ENCODE peak calls at places on chromosome 10, in nine cellular contexts. X, P, K, Z, M, Q, F, D and O are unnamed samples.
A peak's percentile ranks its signal among the peaks of the same experiment; 100 is the strongest.

GRCh38 chr10:84188815-84189214 is 5.5 kb upstream of the CDHR1 start:
- DNase-seq in X (no peak), P (no peak), K (no peak), Z (no peak), M (no peak), Q (no peak), F (no peak), D (no peak), O (no peak)

GRCh38 chr10:30368065-30368718 is 19.1 kb upstream of the MTPAP start:
- DNase-seq in X (peak; percentile 62), P (no peak), K (peak; percentile 75), Z (no peak), M (no peak), Q (no peak), F (no peak), D (no peak), O (no peak)

GRCh38 chr10:97926055-97926454 is 76.4 kb downstream of the GOLGA7B start:
- DNase-seq in X (no peak), P (no peak), K (no peak), Z (no peak), M (no peak), Q (no peak), F (no peak), D (no peak), O (no peak)

GRCh38 chr10:29578457-29578856 is 56.3 kb downstream of the SVIL start:
- DNase-seq in X (no peak), P (no peak), K (no peak), Z (no peak), M (no peak), Q (no peak), F (no peak), D (no peak), O (no peak)

GRCh38 chr10:131238669-131239280 is 72.7 kb downstream of the TCERG1L start:
- DNase-seq in X (no peak), P (no peak), K (no peak), Z (no peak), M (no peak), Q (no peak), F (no peak), D (no peak), O (no peak)

GRCh38 chr10:44306147-44306710 is 78.7 kb downstream of the CXCL12 start:
- DNase-seq in X (peak; percentile 74), P (no peak), K (peak; percentile 69), Z (no peak), M (no peak), Q (no peak), F (peak; percentile 44), D (no peak), O (no peak)

GRCh38 chr10:10293431-10293830 is 724.2 kb upstream of the CELF2 start:
- DNase-seq in X (no peak), P (no peak), K (peak; percentile 78), Z (no peak), M (no peak), Q (no peak), F (no peak), D (no peak), O (no peak)

GRCh38 chr10:596725-597345 is 92.6 kb downstream of the DIP2C start:
- DNase-seq in X (no peak), P (no peak), K (no peak), Z (no peak), M (no peak), Q (no peak), F (no peak), D (no peak), O (no peak)

GRCh38 chr10:47145290-47145934 is 154.6 kb upstream of the GDF10 start:
- DNase-seq in X (no peak), P (peak; percentile 38), K (no peak), Z (no peak), M (no peak), Q (peak; percentile 63), F (peak; percentile 37), D (no peak), O (no peak)

GRCh38 chr10:11170993-11171416 is 153.3 kb downstream of the CELF2 start:
- DNase-seq in X (no peak), P (peak; percentile 69), K (no peak), Z (no peak), M (peak; percentile 43), Q (peak; percentile 61), F (no peak), D (no peak), O (no peak)

GRCh38 chr10:19638173-19638872 is 177.9 kb upstream of the PLXDC2 start:
- DNase-seq in X (peak; percentile 83), P (no peak), K (peak; percentile 95), Z (no peak), M (no peak), Q (no peak), F (peak; percentile 80), D (no peak), O (no peak)

GRCh38 chr10:76984559-76985443 is 652.8 kb downstream of the KCNMA1 start:
- DNase-seq in X (peak; percentile 66), P (peak; percentile 72), K (peak; percentile 81), Z (peak; percentile 71), M (peak; percentile 55), Q (peak; percentile 57), F (peak; percentile 39), D (peak; percentile 67), O (peak; percentile 71)

GRCh38 chr10:62815373-62816111 is 624 bp downstream of the EGR2 start:
- DNase-seq in X (peak; percentile 20), P (peak; percentile 42), K (peak; percentile 36), Z (no peak), M (no peak), Q (peak; percentile 46), F (no peak), D (no peak), O (no peak)

GRCh38 chr10:70549962-70550845 is 52.3 kb downstream of the PRF1 start:
- DNase-seq in X (peak; percentile 86), P (peak; percentile 79), K (peak; percentile 70), Z (no peak), M (peak; percentile 85), Q (peak; percentile 61), F (peak; percentile 18), D (no peak), O (peak; percentile 72)

GRCh38 chr10:77036993-77037734 is 600.4 kb downstream of the KCNMA1 start:
- DNase-seq in X (no peak), P (no peak), K (peak; percentile 30), Z (no peak), M (peak; percentile 6), Q (no peak), F (no peak), D (no peak), O (no peak)

GRCh38 chr10:74825371-74826141 is 844 bp upstream of the KAT6B start:
- DNase-seq in X (peak; percentile 90), P (peak; percentile 66), K (no peak), Z (no peak), M (peak; percentile 71), Q (peak; percentile 60), F (no peak), D (no peak), O (no peak)

GRCh38 chr10:123133511-123133910 is 2.3 kb upstream of the HMX3 start:
- DNase-seq in X (no peak), P (no peak), K (no peak), Z (no peak), M (no peak), Q (no peak), F (no peak), D (no peak), O (no peak)

GRCh38 chr10:75043256-75044121 is 68.0 kb upstream of the SAMD8 start:
- DNase-seq in X (no peak), P (peak; percentile 40), K (no peak), Z (no peak), M (no peak), Q (peak; percentile 44), F (no peak), D (no peak), O (peak; percentile 66)

GRCh38 chr10:100816671-100817070 is 71.3 kb downstream of the PAX2 start:
- DNase-seq in X (no peak), P (no peak), K (no peak), Z (no peak), M (no peak), Q (no peak), F (no peak), D (no peak), O (no peak)

GRCh38 chr10:104309980-104310978 is 28.0 kb downstream of the ITPRIP start:
- DNase-seq in X (peak; percentile 82), P (no peak), K (peak; percentile 79), Z (no peak), M (no peak), Q (no peak), F (peak; percentile 46), D (no peak), O (peak; percentile 91)

GRCh38 chr10:58404001-58404400 is 18.8 kb downstream of the TFAM start:
- DNase-seq in X (no peak), P (no peak), K (no peak), Z (no peak), M (no peak), Q (no peak), F (no peak), D (no peak), O (no peak)

GRCh38 chr10:11715815-11716494 is 26.2 kb upstream of the ECHDC3 start:
- DNase-seq in X (no peak), P (no peak), K (peak; percentile 12), Z (peak; percentile 74), M (no peak), Q (no peak), F (no peak), D (no peak), O (no peak)

GRCh38 chr10:61110936-61111335 is 167.0 kb upstream of the RHOBTB1 start:
- DNase-seq in X (no peak), P (no peak), K (no peak), Z (no peak), M (no peak), Q (no peak), F (no peak), D (no peak), O (no peak)

GRCh38 chr10:34092891-34093290 is 722.2 kb downstream of the PARD3 start:
- DNase-seq in X (peak; percentile 47), P (no peak), K (no peak), Z (no peak), M (no peak), Q (no peak), F (no peak), D (no peak), O (no peak)

GRCh38 chr10:98587156-98587555 is 140.4 kb upstream of the HPS1 start:
- DNase-seq in X (no peak), P (no peak), K (no peak), Z (no peak), M (no peak), Q (no peak), F (no peak), D (no peak), O (no peak)

GRCh38 chr10:9229702-9230101 is 1175.2 kb downstream of the GATA3 start:
- DNase-seq in X (no peak), P (peak; percentile 5), K (no peak), Z (no peak), M (no peak), Q (peak; percentile 3), F (no peak), D (no peak), O (no peak)

GRCh38 chr10:58180633-58181032 is 87.1 kb downstream of the IPMK start:
- DNase-seq in X (no peak), P (no peak), K (peak; percentile 12), Z (peak; percentile 11), M (no peak), Q (no peak), F (no peak), D (no peak), O (no peak)

GRCh38 chr10:78974409-78975317 is 94.1 kb upstream of the ZMIZ1 start:
- DNase-seq in X (peak; percentile 85), P (peak; percentile 76), K (peak; percentile 88), Z (no peak), M (peak; percentile 65), Q (peak; percentile 77), F (peak; percentile 93), D (peak; percentile 9), O (peak; percentile 75)

GRCh38 chr10:30820282-30820991 is 190.9 kb upstream of the LYZL2 start:
- DNase-seq in X (peak; percentile 80), P (no peak), K (peak; percentile 89), Z (no peak), M (no peak), Q (no peak), F (no peak), D (no peak), O (no peak)

GRCh38 chr10:21495002-21495685 is 30.3 kb downstream of the SKIDA1 start:
- DNase-seq in X (no peak), P (no peak), K (no peak), Z (no peak), M (peak; percentile 61), Q (no peak), F (no peak), D (no peak), O (no peak)

GRCh38 chr10:111297351-111297848 is 220.6 kb downstream of the ADRA2A start:
- DNase-seq in X (peak; percentile 75), P (no peak), K (no peak), Z (no peak), M (no peak), Q (no peak), F (peak; percentile 13), D (no peak), O (no peak)